ENCODE peak calls at places on chromosomes 1 and 21, in five cellular contexts. W, Q, V, X and E are unnamed samples.

GRCh38 chr1:97093742-97094141 is 372.2 kb downstream of the PTBP2 start:
- DNase-seq in W (no peak), Q (no peak), V (no peak), X (peak), E (no peak)

GRCh38 chr1:11980676-11980972 is 380 bp downstream of the MFN2 start:
- DNase-seq in W (no peak), Q (no peak), V (no peak), X (no peak), E (no peak)

GRCh38 chr21:27571706-27572105 is 604.8 kb upstream of the ADAMTS5 start:
- DNase-seq in W (no peak), Q (no peak), V (no peak), X (peak), E (no peak)

GRCh38 chr1:166906647-166907046 is 30.6 kb upstream of the TADA1 start:
- DNase-seq in W (no peak), Q (no peak), V (no peak), X (no peak), E (no peak)

GRCh38 chr1:146012703-146013565 is 8.6 kb downstream of the HJV start:
- DNase-seq in W (peak), Q (no peak), V (no peak), X (peak), E (peak)

GRCh38 chr1:207896547-207896946 is 14.4 kb downstream of the CD34 start:
- DNase-seq in W (no peak), Q (no peak), V (no peak), X (no peak), E (no peak)

GRCh38 chr1:162854245-162854860 is 6.6 kb downstream of the CCDC190 start:
- DNase-seq in W (peak), Q (peak), V (peak), X (peak), E (peak)

GRCh38 chr1:165674599-165674998 is 23.8 kb downstream of the ALDH9A1 start:
- DNase-seq in W (no peak), Q (no peak), V (no peak), X (no peak), E (no peak)

GRCh38 chr1:197269053-197269452 is 1.0 kb downstream of the CRB1 start:
- DNase-seq in W (no peak), Q (no peak), V (no peak), X (no peak), E (no peak)

GRCh38 chr1:72724951-72725863 is 442.9 kb upstream of the NEGR1 start:
- DNase-seq in W (no peak), Q (peak), V (peak), X (no peak), E (no peak)

GRCh38 chr1:25246600-25247023 is 642 bp downstream of the RSRP1 start:
- DNase-seq in W (peak), Q (peak), V (no peak), X (no peak), E (no peak)

GRCh38 chr1:109543988-109544735 is 4.3 kb upstream of the GNAI3 start:
- DNase-seq in W (no peak), Q (no peak), V (no peak), X (no peak), E (peak)

GRCh38 chr1:150764617-150765090 is 924 bp downstream of the CTSS start:
- DNase-seq in W (no peak), Q (no peak), V (no peak), X (peak), E (no peak)

GRCh38 chr1:6790146-6790545 is 4.9 kb downstream of the CAMTA1 start:
- DNase-seq in W (no peak), Q (no peak), V (no peak), X (no peak), E (no peak)

GRCh38 chr21:42252778-42253340 is 33.9 kb downstream of the ABCG1 start:
- DNase-seq in W (no peak), Q (no peak), V (no peak), X (no peak), E (no peak)

GRCh38 chr1:64031191-64031590 is 172.2 kb upstream of the UBE2U start:
- DNase-seq in W (no peak), Q (no peak), V (no peak), X (peak), E (no peak)

GRCh38 chr1:113399063-113399583 is 8.8 kb downstream of the MAGI3 start:
- DNase-seq in W (no peak), Q (no peak), V (no peak), X (no peak), E (no peak)

GRCh38 chr21:41965045-41965444 is 11.2 kb upstream of the C2CD2 start:
- DNase-seq in W (no peak), Q (no peak), V (no peak), X (no peak), E (no peak)

GRCh38 chr1:1170215-1170890 is 3.3 kb upstream of the TTLL10 start:
- DNase-seq in W (no peak), Q (no peak), V (peak), X (no peak), E (peak)

GRCh38 chr1:244821134-244821533 is 14.3 kb upstream of the COX20 start:
- DNase-seq in W (no peak), Q (no peak), V (no peak), X (no peak), E (no peak)

GRCh38 chr1:30901798-30902652 is 6.5 kb downstream of the SDC3 start:
- DNase-seq in W (no peak), Q (no peak), V (no peak), X (no peak), E (no peak)

GRCh38 chr1:235748747-235749146 is 99.2 kb upstream of the GNG4 start:
- DNase-seq in W (no peak), Q (no peak), V (no peak), X (no peak), E (no peak)

GRCh38 chr1:107171378-107171777 is 30.5 kb downstream of the NTNG1 start:
- DNase-seq in W (no peak), Q (no peak), V (no peak), X (no peak), E (no peak)

GRCh38 chr1:50213505-50213904 is 104.8 kb downstream of the ELAVL4 start:
- DNase-seq in W (no peak), Q (no peak), V (no peak), X (no peak), E (no peak)

GRCh38 chr1:1361982-1362423 is 3.6 kb upstream of the MXRA8 start:
- DNase-seq in W (no peak), Q (peak), V (peak), X (peak), E (no peak)

GRCh38 chr21:18840239-18840638 is 436.7 kb upstream of the TMPRSS15 start:
- DNase-seq in W (no peak), Q (no peak), V (peak), X (no peak), E (no peak)

GRCh38 chr1:150567717-150568561 is 11.5 kb downstream of the MCL1 start:
- DNase-seq in W (peak), Q (peak), V (peak), X (peak), E (no peak)

GRCh38 chr1:209029737-209030136 is 553.8 kb upstream of the CAMK1G start:
- DNase-seq in W (no peak), Q (no peak), V (no peak), X (no peak), E (no peak)
- TF ChIP-seq CTCF in W (no peak), Q (peak), V (peak), X (no peak), E (no peak)

GRCh38 chr1:59666106-59666505 is 148.6 kb upstream of the HOOK1 start:
- DNase-seq in W (no peak), Q (no peak), V (no peak), X (no peak), E (no peak)
- TF ChIP-seq CTCF in W (no peak), Q (no peak), V (peak), X (peak), E (no peak)

GRCh38 chr1:57407941-57408340 is 15.9 kb downstream of the DAB1 start:
- DNase-seq in W (no peak), Q (no peak), V (no peak), X (no peak), E (no peak)

GRCh38 chr1:57406428-57406827 is 17.4 kb downstream of the DAB1 start:
- DNase-seq in W (no peak), Q (no peak), V (no peak), X (no peak), E (no peak)

GRCh38 chr1:57410532-57410931 is 13.3 kb downstream of the DAB1 start:
- DNase-seq in W (no peak), Q (no peak), V (no peak), X (no peak), E (no peak)

DNA sequence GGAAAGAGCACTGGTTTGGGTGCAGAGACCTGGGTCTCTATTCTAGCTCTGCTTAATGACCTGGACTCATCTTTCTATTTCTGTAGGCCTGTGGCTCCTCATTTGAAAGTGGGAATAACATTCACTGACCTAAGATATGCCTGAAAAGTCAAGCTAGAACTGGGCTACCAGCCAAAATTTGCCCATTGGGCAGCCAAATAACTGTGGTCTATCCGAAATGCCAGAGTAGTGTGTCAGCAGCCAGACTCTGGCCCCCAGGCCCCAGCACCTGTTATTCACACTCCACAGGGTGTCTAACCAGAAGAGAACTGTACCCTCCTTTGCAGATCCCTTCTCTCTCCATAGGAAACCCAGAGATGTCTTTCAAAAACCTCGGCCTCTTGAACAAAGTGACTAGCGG is 12.6 kb downstream of the DAB1 start:
- DNase-seq in W (no peak), Q (no peak), V (no peak), X (peak), E (no peak)
- TF ChIP-seq CTCF in W (no peak), Q (no peak), V (no peak), X (no peak), E (no peak)

GRCh38 chr1:67918067-67918466 is 84.8 kb upstream of the GNG12 start:
- DNase-seq in W (no peak), Q (no peak), V (no peak), X (no peak), E (no peak)

GRCh38 chr1:67919714-67920113 is 86.4 kb upstream of the GNG12 start:
- DNase-seq in W (no peak), Q (no peak), V (no peak), X (no peak), E (no peak)

GRCh38 chr1:67921725-67922489 is 88.6 kb upstream of the GNG12 start:
- DNase-seq in W (no peak), Q (no peak), V (no peak), X (peak), E (no peak)

DNA sequence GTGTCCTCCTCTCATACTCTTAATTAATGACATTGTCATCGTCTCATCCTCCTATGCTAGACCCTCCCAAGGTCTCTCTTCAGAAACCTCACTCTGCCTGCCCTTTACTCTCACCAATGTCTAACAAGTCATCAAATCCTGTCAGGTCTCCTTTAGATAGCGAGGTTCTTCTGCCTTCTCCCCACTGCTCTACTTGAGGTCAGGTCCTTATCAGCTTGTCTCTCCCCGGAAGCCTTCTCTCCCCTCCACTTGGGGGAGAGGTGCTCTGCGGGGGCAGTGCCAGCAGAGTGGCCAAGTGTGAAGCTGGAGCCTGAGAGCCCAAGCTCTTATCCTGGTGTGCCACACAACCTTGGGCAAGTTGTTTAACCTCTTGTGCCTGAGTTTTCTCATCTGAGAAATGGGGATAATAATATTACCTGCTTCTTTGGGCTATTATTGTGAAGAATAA is 83.2 kb upstream of the GNG12 start:
- DNase-seq in W (no peak), Q (no peak), V (no peak), X (no peak), E (no peak)
- TF ChIP-seq CTCF in W (no peak), Q (no peak), V (no peak), X (no peak), E (no peak)

GRCh38 chr1:240946926-240947325 is 335.0 kb upstream of the GREM2 start:
- DNase-seq in W (peak), Q (no peak), V (no peak), X (peak), E (peak)
- TF ChIP-seq CTCF in W (peak), Q (peak), V (peak), X (peak), E (no peak)

DNA sequence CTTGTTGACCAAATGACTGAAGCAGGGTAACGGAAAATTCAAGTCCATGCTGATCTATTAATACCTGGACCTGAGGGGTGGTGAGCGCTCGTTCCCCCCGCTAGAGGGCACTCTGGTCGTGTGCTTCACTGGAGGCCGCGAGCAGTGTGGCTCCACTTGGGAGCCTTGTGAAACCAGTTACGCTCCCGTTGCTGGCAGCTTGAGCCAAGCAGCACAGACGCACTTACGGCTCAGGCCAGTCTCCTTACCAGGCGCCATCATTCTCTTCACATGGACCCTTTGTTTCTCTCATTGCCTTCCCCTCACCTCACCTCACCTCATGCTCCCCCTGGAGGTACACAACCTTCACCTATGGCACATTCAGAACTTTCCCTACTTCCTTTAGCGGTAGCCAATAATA is 49.7 kb upstream of the TSPAN2 start:
- DNase-seq in W (peak), Q (peak), V (peak), X (peak), E (peak)
- TF ChIP-seq CTCF in W (peak), Q (peak), V (peak), X (peak), E (peak)

GRCh38 chr1:183953031-183953430 is 84.5 kb downstream of the COLGALT2 start:
- DNase-seq in W (no peak), Q (no peak), V (no peak), X (peak), E (no peak)

GRCh38 chr1:183958958-183959357 is 78.6 kb downstream of the COLGALT2 start:
- DNase-seq in W (no peak), Q (no peak), V (no peak), X (no peak), E (no peak)

GRCh38 chr1:183954496-183954895 is 83.0 kb downstream of the COLGALT2 start:
- DNase-seq in W (no peak), Q (no peak), V (no peak), X (no peak), E (no peak)

GRCh38 chr1:183957216-183957830 is 80.2 kb downstream of the COLGALT2 start:
- DNase-seq in W (no peak), Q (no peak), V (no peak), X (no peak), E (no peak)

DNA sequence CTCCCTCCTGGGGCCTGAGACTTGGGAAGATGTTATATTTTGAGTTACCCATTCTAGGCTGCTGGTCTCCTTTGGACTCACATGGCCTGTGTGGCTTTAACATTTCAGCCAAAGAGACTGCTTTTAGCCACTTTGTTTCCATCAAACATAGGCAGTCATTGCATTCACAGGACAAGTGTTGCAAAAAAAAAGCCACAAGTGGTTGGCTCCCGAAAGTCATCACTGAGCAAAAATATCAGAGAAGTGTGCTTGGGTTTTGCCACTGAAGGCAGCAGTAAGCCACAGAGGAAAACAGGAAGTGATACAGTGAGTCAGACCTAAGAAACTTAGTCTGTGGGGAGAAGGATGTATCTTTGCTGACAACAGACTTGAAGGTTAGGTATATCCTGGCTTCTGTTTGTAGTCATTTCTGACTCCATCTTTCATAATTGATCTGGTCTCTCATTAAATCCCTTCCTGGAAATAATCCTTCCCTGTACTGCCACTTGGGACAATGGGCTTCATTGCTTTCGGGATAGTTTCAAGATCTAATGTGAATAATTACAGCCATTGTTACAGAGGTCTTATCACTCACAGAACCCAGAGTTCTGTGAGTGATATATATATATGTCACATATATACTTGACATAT is 80.9 kb downstream of the COLGALT2 start:
- DNase-seq in W (peak), Q (no peak), V (no peak), X (peak), E (peak)
- TF ChIP-seq CTCF in W (no peak), Q (no peak), V (no peak), X (peak), E (peak)

DNA sequence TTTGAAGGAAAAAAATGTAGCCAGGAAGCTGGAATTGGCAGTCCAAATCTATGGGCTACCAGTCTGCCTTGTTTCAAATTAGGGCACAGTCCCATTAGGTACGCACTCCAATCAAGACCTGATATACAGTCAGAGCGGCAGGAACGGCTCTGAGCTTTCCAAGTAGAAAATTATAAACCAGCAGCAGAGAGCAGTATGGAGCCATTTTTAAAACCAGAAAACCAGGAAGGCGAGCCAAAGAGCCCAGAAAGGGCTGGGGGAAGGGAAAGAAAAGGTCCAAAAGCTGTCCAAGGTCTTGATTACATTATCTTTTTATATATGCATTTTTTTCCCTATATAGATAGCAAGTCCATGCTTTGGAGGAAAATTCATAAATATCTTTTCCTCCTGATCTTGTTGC is 719.0 kb downstream of the RWDD3 start:
- DNase-seq in W (no peak), Q (no peak), V (peak), X (peak), E (no peak)
- TF ChIP-seq CTCF in W (no peak), Q (peak), V (peak), X (peak), E (no peak)